ENCODE peak calls at places on chromosome 16, in six cellular contexts. I, C, S, D, Q and T are unnamed samples.

GRCh38 chr16:662095-662494 is 5.8 kb upstream of the RHOT2 start:
- DNase-seq in I (no peak), C (no peak), S (no peak), D (no peak), Q (no peak), T (no peak)

GRCh38 chr16:3289998-3290673 is 6.8 kb downstream of the ZNF263 start:
- DNase-seq in I (no peak), C (no peak), S (no peak), D (no peak), Q (no peak), T (no peak)

GRCh38 chr16:74868501-74868900 is 93.9 kb upstream of the FA2H start:
- DNase-seq in I (no peak), C (no peak), S (peak; percentile 44), D (no peak), Q (no peak), T (no peak)

GRCh38 chr16:83615981-83616380 is 191.8 kb upstream of the HSBP1 start:
- DNase-seq in I (no peak), C (no peak), S (no peak), D (no peak), Q (no peak), T (no peak)

GRCh38 chr16:397736-398332 is 835 bp downstream of the NME4 start:
- DNase-seq in I (peak; percentile 80), C (peak; percentile 85), S (peak; percentile 52), D (peak; percentile 84), Q (no peak), T (peak; percentile 57)

GRCh38 chr16:13426279-13426678 is 493.7 kb upstream of the ERCC4 start:
- DNase-seq in I (no peak), C (no peak), S (no peak), D (no peak), Q (no peak), T (no peak)

GRCh38 chr16:17238285-17239028 is 232.3 kb downstream of the XYLT1 start:
- DNase-seq in I (no peak), C (no peak), S (no peak), D (no peak), Q (no peak), T (no peak)

GRCh38 chr16:72169708-72170107 is 2.2 kb downstream of the PMFBP1 start:
- DNase-seq in I (no peak), C (no peak), S (no peak), D (no peak), Q (no peak), T (no peak)

GRCh38 chr16:71626858-71627213 is 852 bp downstream of the MARVELD3 start:
- DNase-seq in I (no peak), C (no peak), S (no peak), D (peak; percentile 91), Q (no peak), T (no peak)

GRCh38 chr16:21001262-21001661 is 100.7 kb downstream of the LYRM1 start:
- DNase-seq in I (peak; percentile 21), C (peak; percentile 35), S (peak; percentile 33), D (no peak), Q (no peak), T (peak; percentile 24)
- TF ChIP-seq CTCF in I (no peak), C (peak; percentile 50), S (peak; percentile 59), D (peak; percentile 9), Q (peak; percentile 19), T (peak; percentile 20)

DNA sequence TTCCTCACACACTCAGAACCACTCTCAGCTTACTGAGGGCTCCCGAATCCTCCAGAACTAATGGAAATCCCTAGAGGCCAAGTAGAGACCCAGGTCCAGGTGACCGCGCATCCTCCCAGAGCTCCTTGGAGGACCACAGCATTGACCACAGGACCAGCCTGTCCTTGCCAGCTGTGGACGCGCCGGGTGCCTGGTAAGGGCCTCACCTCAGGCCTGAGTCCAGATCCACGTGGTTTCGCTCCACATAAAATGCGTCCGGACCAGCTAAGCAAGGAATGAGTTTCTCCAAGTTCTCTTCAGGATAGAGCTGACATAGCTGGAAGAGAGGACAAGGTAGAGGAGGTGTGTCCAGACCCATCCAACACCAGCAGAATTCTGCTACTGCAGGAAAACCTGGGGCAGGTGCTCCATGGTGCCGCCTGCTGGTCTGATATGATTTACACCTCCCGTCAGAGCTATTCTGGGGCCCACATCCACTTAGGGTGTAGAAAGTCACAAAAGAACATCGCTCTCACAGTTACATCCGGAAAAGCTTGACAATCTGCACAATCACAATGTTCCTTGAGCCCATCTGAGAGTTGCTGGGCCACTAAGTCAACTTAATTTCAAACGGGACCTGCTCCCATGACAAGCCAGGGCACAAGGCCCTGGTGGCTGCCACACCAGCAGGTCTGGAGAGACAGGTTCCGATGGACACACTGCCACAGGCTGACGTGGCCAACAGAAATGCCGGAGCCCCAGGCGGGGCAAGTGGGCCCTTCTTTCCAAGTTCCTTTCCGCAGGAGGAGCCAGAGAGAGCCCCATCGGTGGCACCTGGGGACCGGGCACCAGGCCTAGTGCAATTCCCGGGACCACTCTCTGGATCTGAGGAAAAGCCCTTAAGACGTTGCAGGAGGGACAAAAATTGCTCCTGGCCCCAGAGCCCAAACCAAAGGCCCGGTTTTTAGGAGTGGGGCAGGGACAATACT is 28.5 kb downstream of the MAP1LC3B start:
- DNase-seq in I (no peak), C (no peak), S (no peak), D (no peak), Q (no peak), T (no peak)
- TF ChIP-seq CTCF in I (no peak), C (no peak), S (peak; percentile 38), D (no peak), Q (no peak), T (no peak)

DNA sequence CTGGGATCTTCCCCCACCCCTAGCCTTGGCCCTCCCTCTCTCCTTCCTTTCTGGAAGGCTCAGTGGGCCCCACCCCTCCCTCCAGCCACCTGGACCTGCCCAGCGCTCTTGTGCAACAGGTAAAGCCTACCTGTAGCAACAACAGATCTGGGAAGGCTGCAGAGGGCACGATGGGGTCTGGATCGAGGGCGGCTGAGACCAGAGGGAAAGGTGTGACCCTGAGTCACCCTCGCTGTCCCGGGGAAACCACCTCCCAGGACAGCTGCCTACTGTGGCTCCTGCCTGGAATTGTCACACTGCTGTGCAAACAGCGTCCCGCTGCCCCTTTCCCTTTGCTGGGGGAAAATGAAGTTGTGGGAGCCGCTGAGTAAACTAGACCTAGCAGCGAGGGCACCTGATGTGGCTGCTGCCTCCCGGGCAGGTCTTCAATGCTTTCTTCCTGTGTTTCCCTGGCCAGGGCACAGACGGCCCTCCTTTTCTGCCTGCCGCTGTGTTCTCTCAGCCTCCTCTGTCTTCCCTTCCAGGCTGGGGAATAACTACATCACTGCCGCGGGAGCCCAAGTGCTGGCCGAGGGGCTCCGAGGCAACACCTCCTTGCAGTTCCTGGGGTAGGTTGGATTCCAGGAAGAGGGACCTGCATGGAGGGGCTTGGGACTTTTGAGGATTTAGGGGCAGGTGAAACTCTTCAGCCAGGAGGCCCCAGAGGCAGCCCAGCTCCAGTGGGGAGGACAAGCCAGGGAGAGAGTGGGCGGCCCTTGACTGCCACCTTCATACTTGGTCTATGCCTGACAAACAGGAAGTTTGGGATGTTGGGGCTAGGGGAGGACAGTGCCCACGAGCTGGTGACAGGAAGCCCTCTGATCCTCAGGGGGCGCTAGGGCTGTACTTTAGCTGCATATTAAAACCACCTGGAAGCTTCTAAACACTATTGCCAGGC is 22.2 kb upstream of the CYLD start:
- DNase-seq in I (no peak), C (no peak), S (no peak), D (no peak), Q (no peak), T (no peak)
- TF ChIP-seq CTCF in I (no peak), C (no peak), S (no peak), D (no peak), Q (no peak), T (no peak)

GRCh38 chr16:89378947-89379771 is 111.2 kb downstream of the ANKRD11 start:
- DNase-seq in I (peak; percentile 56), C (no peak), S (no peak), D (no peak), Q (no peak), T (no peak)
- TF ChIP-seq CTCF in I (no peak), C (no peak), S (no peak), D (no peak), Q (no peak), T (no peak)

DNA sequence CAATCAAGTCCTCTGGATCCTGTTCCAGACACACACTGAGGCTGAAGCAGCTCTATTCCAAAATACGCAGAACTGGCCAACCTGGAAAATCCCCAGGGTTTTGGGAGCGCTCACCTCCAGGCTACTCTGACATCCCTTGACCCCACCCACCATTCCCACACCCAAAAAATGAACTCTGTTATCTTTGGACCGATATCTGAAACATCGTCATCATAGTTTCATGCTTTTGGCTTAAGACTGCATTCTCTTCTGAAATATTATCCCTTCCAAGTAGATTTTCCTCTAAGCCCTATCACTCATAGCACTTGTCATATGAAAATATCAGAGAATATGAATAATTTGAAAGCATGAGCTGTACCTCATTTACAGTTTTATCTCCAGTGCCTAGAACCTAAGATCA is 34.7 kb downstream of the VAT1L start:
- DNase-seq in I (no peak), C (no peak), S (no peak), D (no peak), Q (no peak), T (no peak)
- TF ChIP-seq CTCF in I (no peak), C (no peak), S (no peak), D (no peak), Q (no peak), T (no peak)

DNA sequence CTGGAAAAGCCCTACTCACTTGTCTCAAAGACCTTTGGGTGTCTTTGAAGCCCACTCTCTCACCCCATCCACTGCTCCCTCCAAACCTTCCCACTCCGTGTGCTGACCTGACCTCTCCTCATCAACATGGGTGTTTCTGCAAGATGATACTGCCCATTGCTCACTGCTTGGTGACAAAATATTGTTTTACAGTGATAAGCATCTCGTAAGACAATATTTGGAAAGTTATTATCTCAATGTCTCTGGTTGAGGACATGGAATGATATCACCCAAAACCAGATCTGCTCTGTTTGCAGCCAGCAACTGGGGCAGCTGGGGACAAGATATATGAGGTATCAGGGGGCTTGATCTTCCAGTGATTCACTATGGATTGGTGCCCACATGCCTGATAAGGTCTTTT is 195.8 kb downstream of the SALL1 start:
- DNase-seq in I (no peak), C (no peak), S (no peak), D (no peak), Q (no peak), T (no peak)
- TF ChIP-seq CTCF in I (no peak), C (no peak), S (no peak), D (no peak), Q (no peak), T (no peak)

DNA sequence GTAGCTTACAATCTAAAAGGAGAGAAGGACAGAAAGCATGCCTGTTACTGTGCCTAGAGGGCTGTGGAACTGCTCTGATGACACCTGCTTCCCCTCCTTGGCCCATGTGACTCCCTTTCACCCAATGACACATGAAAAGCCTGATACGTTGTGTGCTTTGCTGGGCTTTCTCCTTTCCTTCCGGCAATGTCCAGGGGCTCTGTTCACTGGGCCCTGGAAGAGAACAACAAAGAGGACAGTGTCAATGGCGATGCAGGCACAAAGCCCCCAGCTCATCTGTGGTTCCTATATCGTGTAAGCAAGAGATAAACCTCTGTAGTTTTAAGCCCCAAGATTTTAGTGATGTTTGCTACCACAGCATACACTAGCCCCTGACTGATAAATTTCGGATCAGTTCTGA is 306.1 kb downstream of the ABCC12 start:
- DNase-seq in I (no peak), C (no peak), S (no peak), D (no peak), Q (no peak), T (no peak)
- TF ChIP-seq CTCF in I (no peak), C (no peak), S (no peak), D (no peak), Q (no peak), T (no peak)